ENCODE peak calls at places on chromosomes 3 and 15, in five cellular contexts. One of them, this sample, is unnamed.

GRCh38 chr3:31434819-31435218 is 97.9 kb upstream of the STT3B start:
- DNase-seq in GM23248: no peak
- DNase-seq in heart left ventricle: no peak
- DNase-seq in tibial artery: no peak
- DNase-seq in BJ: no peak
- DNase-seq in this sample: no peak

GRCh38 chr3:158420654-158421396 is 150.2 kb upstream of the MLF1 start:
- DNase-seq in GM23248: peak
- DNase-seq in heart left ventricle: no peak
- DNase-seq in tibial artery: no peak
- DNase-seq in BJ: peak
- DNase-seq in this sample: peak

GRCh38 chr15:77786181-77786890 is 153.6 kb upstream of the LINGO1 start:
- DNase-seq in GM23248: no peak
- DNase-seq in heart left ventricle: no peak
- DNase-seq in tibial artery: no peak
- DNase-seq in BJ: no peak
- DNase-seq in this sample: no peak

GRCh38 chr3:18111702-18112311 is 313.3 kb downstream of the SATB1 start:
- DNase-seq in GM23248: peak
- DNase-seq in heart left ventricle: no peak
- DNase-seq in tibial artery: no peak
- DNase-seq in BJ: no peak
- DNase-seq in this sample: no peak

GRCh38 chr15:50140097-50140496 is 21.1 kb upstream of the ATP8B4 start:
- DNase-seq in GM23248: no peak
- DNase-seq in heart left ventricle: no peak
- DNase-seq in tibial artery: no peak
- DNase-seq in BJ: no peak
- DNase-seq in this sample: no peak

GRCh38 chr3:64109438-64109837 is 86.1 kb upstream of the PSMD6 start:
- DNase-seq in GM23248: no peak
- DNase-seq in heart left ventricle: no peak
- DNase-seq in tibial artery: no peak
- DNase-seq in BJ: no peak
- DNase-seq in this sample: no peak

GRCh38 chr3:136752046-136752326 is 192 bp downstream of the STAG1 start:
- DNase-seq in GM23248: peak
- DNase-seq in heart left ventricle: no peak
- DNase-seq in tibial artery: no peak
- DNase-seq in BJ: no peak
- DNase-seq in this sample: no peak

GRCh38 chr3:130699765-130700164 is 46.9 kb downstream of the PIK3R4 start:
- DNase-seq in GM23248: peak
- DNase-seq in heart left ventricle: no peak
- DNase-seq in tibial artery: no peak
- DNase-seq in BJ: no peak
- DNase-seq in this sample: peak

GRCh38 chr15:98943609-98944111 is 63.9 kb downstream of the PGPEP1L start:
- DNase-seq in GM23248: peak
- DNase-seq in heart left ventricle: peak
- DNase-seq in tibial artery: peak
- DNase-seq in BJ: no peak
- DNase-seq in this sample: no peak

GRCh38 chr15:64979252-64979710 is 10.4 kb downstream of the SPG21 start:
- DNase-seq in GM23248: no peak
- DNase-seq in heart left ventricle: no peak
- DNase-seq in tibial artery: no peak
- DNase-seq in BJ: no peak
- DNase-seq in this sample: no peak

GRCh38 chr3:124032351-124032880 is 40.5 kb upstream of the ROPN1 start:
- DNase-seq in GM23248: peak
- DNase-seq in heart left ventricle: peak
- DNase-seq in tibial artery: peak
- DNase-seq in BJ: no peak
- DNase-seq in this sample: no peak

GRCh38 chr15:99440029-99440428 is 125.8 kb upstream of the MEF2A start:
- DNase-seq in GM23248: no peak
- DNase-seq in heart left ventricle: no peak
- DNase-seq in tibial artery: no peak
- DNase-seq in BJ: no peak
- DNase-seq in this sample: no peak

GRCh38 chr15:48796930-48797329 is 13.9 kb downstream of the CEP152 start:
- DNase-seq in GM23248: peak
- DNase-seq in heart left ventricle: no peak
- DNase-seq in tibial artery: no peak
- DNase-seq in BJ: peak
- DNase-seq in this sample: peak

GRCh38 chr3:63936929-63937328 is 24.7 kb upstream of the SCAANT1 start:
- DNase-seq in GM23248: no peak
- DNase-seq in heart left ventricle: no peak
- DNase-seq in tibial artery: no peak
- DNase-seq in BJ: no peak
- DNase-seq in this sample: no peak

GRCh38 chr3:28835751-28836150 is 445.1 kb upstream of the RBMS3 start:
- DNase-seq in GM23248: peak
- DNase-seq in heart left ventricle: no peak
- DNase-seq in tibial artery: no peak
- DNase-seq in BJ: no peak
- DNase-seq in this sample: peak

GRCh38 chr3:136171097-136171542 is 25.0 kb downstream of the MSL2 start:
- DNase-seq in GM23248: peak
- DNase-seq in heart left ventricle: no peak
- DNase-seq in tibial artery: no peak
- DNase-seq in BJ: no peak
- DNase-seq in this sample: peak

GRCh38 chr3:23884481-23884880 is 32.3 kb downstream of the NKIRAS1 start:
- DNase-seq in GM23248: peak
- DNase-seq in heart left ventricle: no peak
- DNase-seq in tibial artery: no peak
- DNase-seq in BJ: no peak
- DNase-seq in this sample: peak

GRCh38 chr3:23880703-23881339 is 36.0 kb downstream of the NKIRAS1 start:
- DNase-seq in GM23248: no peak
- DNase-seq in heart left ventricle: no peak
- DNase-seq in tibial artery: no peak
- DNase-seq in BJ: no peak
- DNase-seq in this sample: no peak

GRCh38 chr3:23879485-23879884 is 37.3 kb downstream of the NKIRAS1 start:
- DNase-seq in GM23248: no peak
- DNase-seq in heart left ventricle: no peak
- DNase-seq in tibial artery: no peak
- DNase-seq in BJ: no peak
- DNase-seq in this sample: no peak

GRCh38 chr3:23885210-23885609 is 31.6 kb downstream of the NKIRAS1 start:
- DNase-seq in GM23248: no peak
- DNase-seq in heart left ventricle: no peak
- DNase-seq in tibial artery: no peak
- DNase-seq in BJ: no peak
- DNase-seq in this sample: peak

GRCh38 chr3:23882487-23882918 is 34.3 kb downstream of the NKIRAS1 start:
- DNase-seq in GM23248: no peak
- DNase-seq in heart left ventricle: no peak
- DNase-seq in tibial artery: no peak
- DNase-seq in BJ: no peak
- DNase-seq in this sample: no peak
- H3K4me3 ChIP-seq in GM23248: no peak
- H3K4me3 ChIP-seq in heart left ventricle: no peak
- H3K4me3 ChIP-seq in tibial artery: no peak
- H3K4me3 ChIP-seq in BJ: no peak
- H3K4me3 ChIP-seq in this sample: no peak

GRCh38 chr3:171257251-171258179 is 202.7 kb downstream of the TNIK start:
- DNase-seq in GM23248: peak
- DNase-seq in heart left ventricle: no peak
- DNase-seq in tibial artery: no peak
- DNase-seq in BJ: peak
- DNase-seq in this sample: no peak
- H3K4me3 ChIP-seq in GM23248: no peak
- H3K4me3 ChIP-seq in heart left ventricle: no peak
- H3K4me3 ChIP-seq in tibial artery: no peak
- H3K4me3 ChIP-seq in BJ: no peak
- H3K4me3 ChIP-seq in this sample: no peak

GRCh38 chr15:58865420-58865880 is 68.0 kb downstream of the SLTM start:
- DNase-seq in GM23248: peak
- DNase-seq in heart left ventricle: no peak
- DNase-seq in tibial artery: no peak
- DNase-seq in BJ: no peak
- DNase-seq in this sample: no peak

GRCh38 chr15:58870451-58870850 is 63.0 kb downstream of the SLTM start:
- DNase-seq in GM23248: peak
- DNase-seq in heart left ventricle: no peak
- DNase-seq in tibial artery: no peak
- DNase-seq in BJ: no peak
- DNase-seq in this sample: peak

GRCh38 chr15:58862326-58862725 is 71.2 kb downstream of the SLTM start:
- DNase-seq in GM23248: no peak
- DNase-seq in heart left ventricle: no peak
- DNase-seq in tibial artery: no peak
- DNase-seq in BJ: no peak
- DNase-seq in this sample: no peak

GRCh38 chr15:58867926-58868325 is 65.6 kb downstream of the SLTM start:
- DNase-seq in GM23248: no peak
- DNase-seq in heart left ventricle: no peak
- DNase-seq in tibial artery: no peak
- DNase-seq in BJ: no peak
- DNase-seq in this sample: no peak

GRCh38 chr15:58864602-58865419 is 68.7 kb downstream of the SLTM start:
- DNase-seq in GM23248: peak
- DNase-seq in heart left ventricle: peak
- DNase-seq in tibial artery: no peak
- DNase-seq in BJ: no peak
- DNase-seq in this sample: no peak
- H3K4me3 ChIP-seq in GM23248: peak
- H3K4me3 ChIP-seq in heart left ventricle: peak
- H3K4me3 ChIP-seq in tibial artery: peak
- H3K4me3 ChIP-seq in BJ: no peak
- H3K4me3 ChIP-seq in this sample: no peak

DNA sequence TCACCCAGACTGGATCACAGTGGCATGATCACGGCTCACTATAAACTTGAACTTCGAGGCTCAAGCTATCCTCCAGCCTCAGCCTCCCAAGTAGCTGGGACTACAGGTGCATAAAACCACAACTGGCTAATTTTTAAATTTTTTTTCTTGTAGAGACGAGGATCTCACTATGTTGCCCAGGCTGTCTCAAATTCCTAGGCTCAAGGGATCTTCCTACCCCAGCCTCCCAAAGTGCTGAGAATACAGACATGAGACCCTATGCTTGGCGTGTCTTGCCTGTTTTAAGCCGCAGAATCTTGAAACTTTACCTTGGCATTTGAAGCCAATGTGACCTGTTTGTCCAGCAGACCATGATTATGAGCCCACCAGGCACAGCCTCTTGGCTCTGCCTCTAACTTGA is 119.9 kb downstream of the OPA1 start:
- DNase-seq in GM23248: no peak
- DNase-seq in heart left ventricle: no peak
- DNase-seq in tibial artery: no peak
- DNase-seq in BJ: no peak
- DNase-seq in this sample: no peak
- H3K4me3 ChIP-seq in GM23248: no peak
- H3K4me3 ChIP-seq in heart left ventricle: no peak
- H3K4me3 ChIP-seq in tibial artery: no peak
- H3K4me3 ChIP-seq in BJ: no peak
- H3K4me3 ChIP-seq in this sample: no peak

GRCh38 chr3:39157359-39157758 is 4.0 kb upstream of the CSRNP1 start:
- DNase-seq in GM23248: no peak
- DNase-seq in heart left ventricle: no peak
- DNase-seq in tibial artery: no peak
- DNase-seq in BJ: no peak
- DNase-seq in this sample: no peak

GRCh38 chr3:39156421-39156820 is 3.0 kb upstream of the CSRNP1 start:
- DNase-seq in GM23248: no peak
- DNase-seq in heart left ventricle: no peak
- DNase-seq in tibial artery: no peak
- DNase-seq in BJ: no peak
- DNase-seq in this sample: no peak

GRCh38 chr3:39150803-39151631 is 2.4 kb downstream of the CSRNP1 start:
- DNase-seq in GM23248: peak
- DNase-seq in heart left ventricle: peak
- DNase-seq in tibial artery: peak
- DNase-seq in BJ: peak
- DNase-seq in this sample: peak

GRCh38 chr3:39153977-39154299 is 547 bp upstream of the CSRNP1 start:
- DNase-seq in GM23248: no peak
- DNase-seq in heart left ventricle: no peak
- DNase-seq in tibial artery: no peak
- DNase-seq in BJ: no peak
- DNase-seq in this sample: no peak

GRCh38 chr3:39154323-39155021 is 1.1 kb upstream of the CSRNP1 start:
- DNase-seq in GM23248: peak
- DNase-seq in heart left ventricle: no peak
- DNase-seq in tibial artery: no peak
- DNase-seq in BJ: no peak
- DNase-seq in this sample: no peak
- H3K4me3 ChIP-seq in GM23248: no peak
- H3K4me3 ChIP-seq in heart left ventricle: peak
- H3K4me3 ChIP-seq in tibial artery: peak
- H3K4me3 ChIP-seq in BJ: no peak
- H3K4me3 ChIP-seq in this sample: no peak

GRCh38 chr15:40340038-40340739 is 550 bp downstream of the CCDC9B start:
- DNase-seq in GM23248: peak
- DNase-seq in heart left ventricle: peak
- DNase-seq in tibial artery: peak
- DNase-seq in BJ: no peak
- DNase-seq in this sample: no peak
- H3K4me3 ChIP-seq in GM23248: peak
- H3K4me3 ChIP-seq in heart left ventricle: peak
- H3K4me3 ChIP-seq in tibial artery: peak
- H3K4me3 ChIP-seq in BJ: peak
- H3K4me3 ChIP-seq in this sample: peak